ENCODE peak calls at places on chromosomes 2 and 18, in six cellular contexts. Q, L, F, E, P and D are unnamed samples.

GRCh38 chr2:143397886-143398614 is 268.8 kb downstream of the ARHGAP15 start:
- DNase-seq in L (no peak), E (peak; percentile 73), F (no peak), P (no peak), Q (peak; percentile 63), D (peak; percentile 57)

GRCh38 chr2:152583512-152584188 is 133.6 kb downstream of the PRPF40A start:
- DNase-seq in F (peak; percentile 80), P (no peak), L (no peak), Q (no peak), E (no peak), D (no peak)

GRCh38 chr2:221425353-221425752 is 146.8 kb downstream of the EPHA4 start:
- DNase-seq in L (no peak), Q (no peak), E (no peak), F (no peak), P (no peak), D (no peak)

GRCh38 chr2:43005975-43006833 is 213.8 kb upstream of the HAAO start:
- DNase-seq in P (no peak), F (no peak), E (no peak), L (no peak), Q (no peak), D (no peak)

GRCh38 chr2:38097611-38098350 is 21.8 kb upstream of the CYP1B1 start:
- DNase-seq in E (no peak), L (no peak), P (no peak), Q (peak; percentile 71), F (no peak), D (peak; percentile 35)

GRCh38 chr18:55830490-55830889 is 242.5 kb upstream of the TCF4 start:
- DNase-seq in E (no peak), L (no peak), P (no peak), F (no peak), Q (no peak), D (peak; percentile 80)

GRCh38 chr2:26243643-26244478 is 571 bp downstream of the HADHA start:
- DNase-seq in Q (peak; percentile 53), L (peak; percentile 59), F (peak; percentile 63), E (peak; percentile 21), P (no peak), D (peak; percentile 42)

GRCh38 chr2:122210898-122211605 is 455.6 kb downstream of the TSN start:
- DNase-seq in E (no peak), Q (no peak), F (no peak), P (no peak), L (no peak), D (no peak)

GRCh38 chr2:121479882-121480522 is 50.7 kb upstream of the RNU4ATAC start:
- DNase-seq in P (no peak), Q (peak; percentile 48), L (peak; percentile 5), F (peak; percentile 18), E (no peak), D (peak; percentile 36)

GRCh38 chr18:1090758-1091157 is 186.1 kb downstream of the ADCYAP1 start:
- DNase-seq in F (no peak), Q (no peak), E (no peak), P (no peak), L (no peak), D (no peak)

GRCh38 chr2:102336502-102336945 is 19.1 kb upstream of the IL18R1 start:
- DNase-seq in L (no peak), P (no peak), Q (peak; percentile 36), F (no peak), E (peak; percentile 32), D (peak; percentile 63)

GRCh38 chr2:102337481-102338386 is 17.9 kb upstream of the IL18R1 start:
- DNase-seq in L (no peak), E (no peak), Q (peak; percentile 78), P (no peak), F (peak; percentile 51), D (peak; percentile 60)

GRCh38 chr2:102335871-102336366 is 19.7 kb upstream of the IL18R1 start:
- DNase-seq in Q (peak; percentile 58), P (no peak), L (no peak), F (peak; percentile 95), E (no peak), D (no peak)

GRCh38 chr2:102334471-102334870 is 21.1 kb upstream of the IL18R1 start:
- DNase-seq in Q (no peak), E (peak; percentile 51), F (no peak), L (no peak), P (no peak), D (peak; percentile 42)

GRCh38 chr2:102337012-102337411 is 18.6 kb upstream of the IL18R1 start:
- DNase-seq in F (no peak), P (no peak), E (no peak), Q (peak; percentile 67), L (no peak), D (peak; percentile 81)
- H3K4me3 ChIP-seq in F (no peak overlapping the region), P (peak overlapping the region; percentile 11), E (no peak overlapping the region), Q (no peak overlapping the region), L (no peak overlapping the region), D (no peak overlapping the region)

GRCh38 chr18:63515279-63515678 is 26.9 kb upstream of the SERPINB12 start:
- DNase-seq in L (no peak), P (no peak), Q (no peak), E (no peak), F (no peak), D (no peak)
- TF ChIP-seq CTCF in L (peak; percentile 21), P (peak; percentile 9), Q (peak; percentile 28), E (no peak), F (no peak), D (peak; percentile 17)

DNA sequence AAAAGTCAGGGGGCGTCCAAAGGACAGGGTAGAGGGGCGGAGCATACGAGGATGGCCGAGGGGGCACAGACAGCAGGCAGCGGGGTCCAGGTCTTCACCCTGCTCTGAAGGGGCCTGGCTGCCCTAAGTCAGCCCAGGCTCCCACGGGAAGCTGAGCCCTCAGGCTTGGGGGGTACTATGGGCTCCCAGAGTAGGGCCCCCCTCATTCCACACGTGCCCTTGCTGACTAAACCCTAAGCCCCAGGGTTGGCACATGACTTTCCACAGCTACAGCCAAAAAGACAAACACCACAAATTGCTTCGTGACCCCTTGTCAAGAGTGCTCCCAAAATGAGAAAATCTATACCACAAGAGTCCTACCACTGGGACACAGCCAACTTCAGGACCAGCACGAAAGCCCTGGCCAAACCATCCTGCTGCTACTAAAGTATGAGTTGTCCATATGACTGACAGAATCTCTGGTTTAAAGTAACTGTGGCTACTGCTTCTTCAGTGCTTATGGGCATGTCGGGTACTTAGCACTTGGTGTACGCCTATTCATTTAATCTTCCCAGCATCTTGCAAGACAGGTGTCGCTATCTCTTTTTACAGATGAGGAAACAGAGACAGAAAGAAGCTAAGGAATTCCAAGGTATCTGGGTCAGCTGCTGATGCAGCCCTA is 203.6 kb upstream of the ID2 start:
- DNase-seq in Q (no peak), L (peak; percentile 57), E (no peak), P (no peak), F (no peak), D (no peak)
- H3K4me3 ChIP-seq in Q (no peak overlapping the region), L (peak overlapping the region; percentile 45), E (no peak overlapping the region), P (peak overlapping the region; percentile 20), F (no peak overlapping the region), D (no peak overlapping the region)

GRCh38 chr2:2101924-2102323 is 229.2 kb downstream of the MYT1L start:
- DNase-seq in E (no peak), L (peak; percentile 5), F (peak; percentile 21), Q (peak; percentile 52), P (no peak), D (peak; percentile 0)
- TF ChIP-seq CTCF in E (no peak), L (peak; percentile 63), F (peak; percentile 34), Q (peak; percentile 58), P (no peak), D (no peak)

GRCh38 chr2:28025116-28025515 is 134.6 kb downstream of the BABAM2 start:
- DNase-seq in E (peak; percentile 24), L (no peak), F (no peak), Q (no peak), P (no peak), D (no peak)

GRCh38 chr2:28030600-28030999 is 140.1 kb downstream of the BABAM2 start:
- DNase-seq in Q (no peak), P (no peak), L (no peak), E (no peak), F (no peak), D (no peak)

GRCh38 chr2:28032816-28033215 is 142.3 kb downstream of the BABAM2 start:
- DNase-seq in F (no peak), E (no peak), Q (no peak), L (no peak), P (no peak), D (no peak)

DNA sequence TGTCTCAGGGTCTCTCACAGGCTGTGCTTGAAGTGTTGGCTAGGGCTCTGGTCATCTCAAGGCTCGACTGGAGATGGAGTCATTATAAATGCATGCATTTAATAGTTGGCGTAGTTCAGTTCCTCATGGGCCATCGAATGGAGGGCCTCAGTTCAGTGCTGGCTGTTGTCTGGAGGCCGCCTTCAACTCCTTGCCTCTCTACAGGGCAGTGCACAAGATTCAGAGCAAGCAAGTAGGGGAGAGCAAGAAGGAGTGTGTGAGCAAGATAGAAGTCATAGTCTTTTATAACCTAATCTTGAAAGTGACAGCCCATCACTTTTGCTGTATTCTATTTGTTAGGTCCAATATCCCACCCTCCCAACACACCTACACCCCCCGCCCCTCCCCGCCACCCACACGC is 137.5 kb downstream of the BABAM2 start:
- DNase-seq in P (no peak), Q (no peak), L (no peak), E (no peak), F (no peak), D (no peak)
- H3K4me3 ChIP-seq in P (no peak overlapping the region), Q (no peak overlapping the region), L (no peak overlapping the region), E (no peak overlapping the region), F (no peak overlapping the region), D (no peak overlapping the region)

DNA sequence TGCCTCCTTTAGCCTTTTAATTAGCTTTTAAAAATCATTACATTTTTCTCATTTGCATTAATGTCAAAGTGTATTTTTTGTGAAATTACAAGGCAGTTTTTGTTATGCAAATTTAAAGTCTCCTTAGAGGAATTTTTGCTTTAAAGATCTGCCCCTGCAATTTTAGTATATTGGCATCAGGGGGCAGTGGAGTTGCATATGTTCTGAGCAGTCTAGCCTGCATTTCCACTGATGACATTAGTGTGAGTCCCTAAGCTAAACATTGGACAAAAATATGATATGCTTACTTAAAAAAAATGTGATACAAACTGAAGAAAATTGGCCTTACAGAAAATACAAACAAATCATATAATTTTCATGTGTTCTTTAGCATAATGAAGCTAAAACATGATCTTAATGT is 426.5 kb downstream of the SLC4A3 start:
- DNase-seq in F (peak; percentile 3), L (peak; percentile 3), Q (peak; percentile 16), E (peak; percentile 19), P (no peak), D (peak; percentile 58)
- TF ChIP-seq CTCF in F (peak; percentile 14), L (peak; percentile 61), Q (peak; percentile 38), E (peak; percentile 26), P (no peak), D (peak; percentile 50)

DNA sequence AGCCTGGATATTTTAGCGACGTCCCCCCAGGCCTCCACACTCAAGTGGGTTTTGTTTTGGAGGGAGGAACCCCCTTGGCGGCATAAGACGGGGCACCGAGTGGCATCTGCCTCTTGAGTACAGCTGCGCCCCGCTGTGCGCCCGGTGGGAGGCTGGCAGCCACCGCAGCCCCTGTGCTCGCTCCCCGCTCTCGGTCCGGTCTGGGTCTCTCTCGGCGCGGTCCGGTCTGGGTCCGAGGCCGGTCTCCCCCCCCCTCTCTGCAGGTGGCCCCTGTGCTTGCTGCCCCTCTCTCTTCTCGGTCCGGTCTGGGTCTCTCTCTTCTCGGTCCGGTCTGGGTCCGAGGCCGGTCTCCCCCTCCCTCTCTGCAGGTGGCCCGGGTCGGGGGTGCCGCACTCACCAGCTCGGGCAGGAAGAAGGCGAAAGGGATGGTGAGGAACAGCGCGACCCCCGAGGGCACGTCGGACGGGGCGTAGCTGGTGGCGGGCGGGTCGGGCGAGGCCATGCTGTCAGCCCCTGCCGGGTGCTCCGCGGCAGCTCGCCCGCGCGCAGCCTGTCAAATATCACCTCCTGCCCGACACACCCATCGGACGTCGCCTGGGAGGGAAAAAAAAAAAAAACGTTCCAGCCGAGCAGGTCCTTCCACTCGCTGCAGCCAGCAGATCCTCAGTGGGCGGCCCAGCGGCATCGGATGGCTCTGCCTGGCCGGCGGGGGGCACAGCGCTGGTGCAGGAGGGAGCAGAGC is at the start of gene MALL:
- DNase-seq in P (no peak), L (no peak), Q (no peak), F (no peak), E (no peak), D (no peak)
- H3K4me3 ChIP-seq in P (peak within 1 kb of the TSS; percentile 72), L (no peak within 1 kb of the TSS), Q (peak within 1 kb of the TSS; percentile 52), F (no peak within 1 kb of the TSS), E (no peak within 1 kb of the TSS), D (peak within 1 kb of the TSS; percentile 44)